ENCODE peak calls at places on chromosomes 13 and 19, in five cellular contexts. B is tibial artery; J is effector memory CD4-positive, alpha-beta T cell; H is breast epithelium; Q is transverse colon. F is an unnamed sample. For H3K36me3 and H3K27me3, the result is how much of the 10 kb centered on the place peaks cover.

GRCh38 chr13:29511439-29511814 is 84.1 kb downstream of the SLC7A1 start:
- DNase-seq in B (no peak), J (no peak), H (no peak), Q (no peak), F (no peak)

GRCh38 chr13:46062190-46062589 is 9.6 kb upstream of the ZC3H13 start:
- DNase-seq in B (no peak), J (no peak), H (no peak), Q (no peak), F (no peak)

GRCh38 chr19:42129399-42130253 is 2.6 kb downstream of the POU2F2 start:
- DNase-seq in B (peak), J (no peak), H (no peak), Q (peak), F (peak)

GRCh38 chr13:23279321-23279720 is 98.5 kb downstream of the SGCG start:
- DNase-seq in B (no peak), J (no peak), H (no peak), Q (no peak), F (no peak)

GRCh38 chr19:1027020-1027952 is 878 bp downstream of the CNN2 start:
- DNase-seq in B (no peak), J (no peak), H (no peak), Q (no peak), F (peak)

GRCh38 chr13:41310963-41311606 is at the start of gene NAA16:
- DNase-seq in B (peak), J (peak), H (peak), Q (peak), F (peak)

GRCh38 chr19:22545751-22546150 is 88.4 kb upstream of the ZNF492 start:
- DNase-seq in B (no peak), J (no peak), H (peak), Q (peak), F (peak)

GRCh38 chr13:46648166-46648607 is 95.2 kb downstream of the LRCH1 start:
- DNase-seq in B (no peak), J (no peak), H (no peak), Q (peak), F (peak)

GRCh38 chr13:98826156-98826555 is 73.7 kb upstream of the SLC15A1 start:
- DNase-seq in B (no peak), J (no peak), H (no peak), Q (no peak), F (no peak)

GRCh38 chr13:27472941-27473340 is 22.6 kb upstream of the MTIF3 start:
- DNase-seq in B (no peak), J (no peak), H (no peak), Q (no peak), F (no peak)

GRCh38 chr13:46317120-46317519 is 69.9 kb downstream of the RUBCNL start:
- DNase-seq in B (no peak), J (no peak), H (no peak), Q (no peak), F (peak)

GRCh38 chr13:102361113-102361512 is 40.7 kb downstream of the FGF14 start:
- DNase-seq in B (no peak), J (no peak), H (no peak), Q (no peak), F (no peak)

GRCh38 chr19:29263305-29264080 is 50.5 kb upstream of the UQCRFS1 start:
- DNase-seq in B (no peak), J (peak), H (no peak), Q (peak), F (peak)

GRCh38 chr13:33722216-33722900 is 95.6 kb upstream of the RFC3 start:
- DNase-seq in B (no peak), J (no peak), H (no peak), Q (no peak), F (peak)

GRCh38 chr19:1856698-1857603 is 6.4 kb downstream of the KLF16 start:
- DNase-seq in B (peak), J (no peak), H (peak), Q (peak), F (peak)

GRCh38 chr13:31236211-31236786 is 36.5 kb downstream of the B3GLCT start:
- DNase-seq in B (no peak), J (no peak), H (no peak), Q (no peak), F (peak)

GRCh38 chr13:93244141-93244917 is 17.7 kb downstream of the GPC6 start:
- DNase-seq in B (peak), J (no peak), H (no peak), Q (no peak), F (peak)

GRCh38 chr13:24215007-24215633 is 54.6 kb downstream of the SPATA13 start:
- DNase-seq in B (no peak), J (no peak), H (no peak), Q (no peak), F (no peak)

GRCh38 chr13:20165417-20166257 is 4.8 kb upstream of the GJA3 start:
- DNase-seq in B (no peak), J (no peak), H (no peak), Q (no peak), F (peak)

GRCh38 chr13:113926951-113927660 is 46.8 kb downstream of the C13orf46 start:
- DNase-seq in B (peak), J (no peak), H (peak), Q (no peak), F (no peak)

GRCh38 chr19:43300206-43300605 is 30.9 kb upstream of the PSG9 start:
- DNase-seq in B (no peak), J (no peak), H (no peak), Q (no peak), F (no peak)

GRCh38 chr19:3055741-3056453 is 6.4 kb downstream of the TLE5 start:
- DNase-seq in B (no peak), J (no peak), H (peak), Q (peak), F (no peak)
- H3K36me3 ChIP-seq in B (half or more), J (half or more), H (under half), Q (under half), F (under half)

GRCh38 chr19:39582891-39583625 is 19.3 kb upstream of the LGALS13 start:
- DNase-seq in B (no peak), J (no peak), H (no peak), Q (no peak), F (no peak)
- H3K27me3 ChIP-seq in B (under half), J (under half), H (under half), Q (under half), F (under half)

DNA sequence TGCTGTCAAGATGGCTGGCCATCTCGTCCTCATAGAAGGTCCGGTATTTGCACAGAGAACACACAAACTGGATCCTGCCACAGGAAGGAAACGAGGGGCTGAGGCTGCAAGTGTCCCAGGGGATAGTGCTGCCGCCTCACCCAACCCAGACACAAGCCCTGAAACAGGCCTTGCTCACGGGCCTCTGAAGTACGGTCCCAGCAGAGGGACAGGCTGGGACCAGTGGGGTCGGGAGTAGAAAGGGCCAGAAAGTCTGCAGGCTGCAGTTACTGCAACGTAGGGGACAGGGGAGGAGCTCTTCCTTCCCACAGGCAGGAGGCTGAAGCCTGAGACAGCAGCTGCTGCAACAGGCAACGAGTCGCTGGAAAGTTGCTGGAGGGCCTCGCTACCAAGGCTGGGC is 18.2 kb upstream of the AKAP8 start:
- DNase-seq in B (peak), J (no peak), H (no peak), Q (no peak), F (no peak)
- H3K36me3 ChIP-seq in B (half or more), J (half or more), H (under half), Q (under half), F (half or more)

GRCh38 chr19:6731822-6732221 is 5.6 kb downstream of the GPR108 start:
- DNase-seq in B (no peak), J (no peak), H (no peak), Q (no peak), F (no peak)

GRCh38 chr19:6732803-6733337 is 4.5 kb downstream of the GPR108 start:
- DNase-seq in B (no peak), J (no peak), H (no peak), Q (no peak), F (no peak)

GRCh38 chr19:6730153-6730804 is 7.1 kb downstream of the GPR108 start:
- DNase-seq in B (no peak), J (peak), H (no peak), Q (peak), F (no peak)

GRCh38 chr19:6729573-6730152 is 7.7 kb downstream of the GPR108 start:
- DNase-seq in B (no peak), J (no peak), H (no peak), Q (no peak), F (no peak)

DNA sequence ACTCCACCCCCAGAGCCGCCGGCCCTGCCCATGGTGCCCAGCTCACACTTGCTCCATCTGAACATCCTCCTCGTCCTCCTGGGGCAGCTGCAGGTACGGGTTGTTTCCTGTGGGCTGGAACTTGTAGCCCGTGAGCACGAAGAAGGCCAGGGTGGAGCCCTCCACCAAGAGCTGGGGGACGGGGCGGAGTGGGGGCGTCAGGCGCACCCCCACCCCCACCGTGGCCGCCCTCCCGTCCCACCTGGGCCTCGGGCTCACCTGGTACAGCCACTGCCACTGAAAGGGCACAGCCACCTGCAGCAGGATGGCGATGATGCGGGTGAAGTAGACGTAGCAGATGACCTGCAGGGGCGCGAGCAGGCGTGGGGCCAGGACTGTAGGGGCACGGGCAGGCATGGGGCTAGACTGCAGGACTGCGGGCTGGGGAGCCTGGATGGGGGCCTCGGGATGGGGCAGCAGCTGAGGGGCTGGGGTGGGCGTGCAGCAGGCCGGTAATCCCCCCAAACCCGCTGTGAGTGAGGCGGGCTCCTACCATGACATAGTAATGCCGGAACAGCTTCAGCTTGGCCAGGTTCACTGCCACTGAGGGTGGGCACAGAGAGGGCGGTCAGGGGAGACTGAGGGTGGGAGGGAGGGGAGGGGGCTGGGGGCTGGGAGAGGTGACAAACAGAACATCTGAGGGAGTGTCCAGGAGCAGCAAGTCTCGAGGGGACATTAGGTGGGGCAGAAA is 6.3 kb downstream of the GPR108 start:
- DNase-seq in B (no peak), J (no peak), H (no peak), Q (no peak), F (no peak)
- H3K27me3 ChIP-seq in B (under half), J (under half), H (under half), Q (under half), F (under half)

DNA sequence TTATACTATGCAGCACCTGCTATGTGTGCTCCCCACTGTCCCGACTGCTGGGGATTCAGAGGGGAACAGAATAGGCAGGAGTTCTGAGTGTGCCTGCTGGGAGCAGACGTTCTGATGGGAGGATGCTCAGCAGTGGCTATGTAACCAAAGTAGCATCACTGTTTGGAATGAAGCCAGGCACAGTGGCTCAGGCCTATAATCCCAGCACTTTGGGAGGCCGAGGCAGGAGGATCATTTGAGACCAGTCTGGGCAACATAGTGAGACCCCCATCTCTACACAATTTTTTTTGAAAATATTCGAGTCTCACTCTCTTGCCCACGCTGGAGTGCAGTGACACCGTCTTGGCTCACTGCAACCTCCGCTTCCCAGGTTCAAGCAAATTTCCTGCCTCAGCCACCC is 6.0 kb downstream of the ATG4D start:
- DNase-seq in B (no peak), J (no peak), H (no peak), Q (no peak), F (no peak)
- H3K36me3 ChIP-seq in B (half or more), J (half or more), H (under half), Q (half or more), F (half or more)

F was measured in adipocyte.